ENCODE peak calls at places on chromosomes 3 and 15, in eight cellular contexts. One of them, this sample, is unnamed.

GRCh38 chr15:74037171-74038117 is 42.9 kb downstream of the PML start:
- DNase-seq in HFF-Myc: no peak
- DNase-seq in nephron progenitor cell: no peak
- DNase-seq in globus pallidus: no peak
- DNase-seq in cardiac fibroblast: no peak
- DNase-seq in mesothelial cell of epicardium: no peak
- DNase-seq in progenitor cell of endocrine pancreas: no peak
- DNase-seq in effector CD4-positive, alpha-beta T cell: no peak
- DNase-seq in this sample: no peak

GRCh38 chr3:30548605-30549004 is 57.8 kb upstream of the TGFBR2 start:
- DNase-seq in mesothelial cell of epicardium: no peak
- DNase-seq in globus pallidus: no peak
- DNase-seq in cardiac fibroblast: no peak
- DNase-seq in nephron progenitor cell: peak; percentile 2
- DNase-seq in HFF-Myc: no peak
- DNase-seq in effector CD4-positive, alpha-beta T cell: no peak
- DNase-seq in progenitor cell of endocrine pancreas: no peak
- DNase-seq in this sample: no peak

GRCh38 chr3:99172736-99173657 is 271.5 kb upstream of the DCBLD2 start:
- DNase-seq in nephron progenitor cell: peak; percentile 61
- DNase-seq in HFF-Myc: peak; percentile 44
- DNase-seq in mesothelial cell of epicardium: peak; percentile 57
- DNase-seq in effector CD4-positive, alpha-beta T cell: no peak
- DNase-seq in globus pallidus: peak; percentile 37
- DNase-seq in cardiac fibroblast: peak; percentile 90
- DNase-seq in progenitor cell of endocrine pancreas: no peak
- DNase-seq in this sample: peak; percentile 61

GRCh38 chr3:8020459-8020858 is 481.2 kb upstream of the LMCD1 start:
- DNase-seq in nephron progenitor cell: no peak
- DNase-seq in HFF-Myc: no peak
- DNase-seq in effector CD4-positive, alpha-beta T cell: no peak
- DNase-seq in globus pallidus: no peak
- DNase-seq in mesothelial cell of epicardium: no peak
- DNase-seq in cardiac fibroblast: no peak
- DNase-seq in progenitor cell of endocrine pancreas: no peak
- DNase-seq in this sample: no peak

GRCh38 chr3:100005670-100006393 is 108.5 kb downstream of the FILIP1L start:
- DNase-seq in globus pallidus: no peak
- DNase-seq in nephron progenitor cell: no peak
- DNase-seq in progenitor cell of endocrine pancreas: no peak
- DNase-seq in HFF-Myc: no peak
- DNase-seq in mesothelial cell of epicardium: no peak
- DNase-seq in effector CD4-positive, alpha-beta T cell: no peak
- DNase-seq in cardiac fibroblast: peak; percentile 33
- DNase-seq in this sample: no peak

GRCh38 chr15:81253846-81254245 is 57.2 kb downstream of the IL16 start:
- DNase-seq in mesothelial cell of epicardium: no peak
- DNase-seq in effector CD4-positive, alpha-beta T cell: no peak
- DNase-seq in progenitor cell of endocrine pancreas: no peak
- DNase-seq in globus pallidus: no peak
- DNase-seq in nephron progenitor cell: no peak
- DNase-seq in HFF-Myc: no peak
- DNase-seq in cardiac fibroblast: no peak
- DNase-seq in this sample: no peak

GRCh38 chr3:190601597-190601996 is 87.7 kb downstream of the IL1RAP start:
- DNase-seq in mesothelial cell of epicardium: no peak
- DNase-seq in cardiac fibroblast: peak; percentile 52
- DNase-seq in nephron progenitor cell: no peak
- DNase-seq in globus pallidus: no peak
- DNase-seq in HFF-Myc: no peak
- DNase-seq in effector CD4-positive, alpha-beta T cell: no peak
- DNase-seq in progenitor cell of endocrine pancreas: no peak
- DNase-seq in this sample: no peak

GRCh38 chr15:83747050-83747717 is 93.3 kb downstream of the ADAMTSL3 start:
- DNase-seq in HFF-Myc: peak; percentile 3
- DNase-seq in effector CD4-positive, alpha-beta T cell: no peak
- DNase-seq in mesothelial cell of epicardium: no peak
- DNase-seq in progenitor cell of endocrine pancreas: no peak
- DNase-seq in cardiac fibroblast: peak; percentile 77
- DNase-seq in globus pallidus: peak; percentile 36
- DNase-seq in nephron progenitor cell: no peak
- DNase-seq in this sample: peak; percentile 30

GRCh38 chr3:123444023-123444422 is 4.9 kb downstream of the ADCY5 start:
- DNase-seq in cardiac fibroblast: peak; percentile 20
- DNase-seq in progenitor cell of endocrine pancreas: no peak
- DNase-seq in HFF-Myc: peak; percentile 14
- DNase-seq in globus pallidus: peak; percentile 68
- DNase-seq in nephron progenitor cell: peak; percentile 22
- DNase-seq in effector CD4-positive, alpha-beta T cell: no peak
- DNase-seq in mesothelial cell of epicardium: no peak
- DNase-seq in this sample: no peak

GRCh38 chr15:96409231-96410138 is 79.0 kb downstream of the NR2F2 start:
- DNase-seq in progenitor cell of endocrine pancreas: no peak
- DNase-seq in globus pallidus: no peak
- DNase-seq in mesothelial cell of epicardium: peak; percentile 48
- DNase-seq in nephron progenitor cell: peak; percentile 53
- DNase-seq in effector CD4-positive, alpha-beta T cell: no peak
- DNase-seq in cardiac fibroblast: peak; percentile 5
- DNase-seq in HFF-Myc: no peak
- DNase-seq in this sample: no peak

GRCh38 chr3:43388188-43388587 is 101.8 kb downstream of the SNRK start:
- DNase-seq in HFF-Myc: no peak
- DNase-seq in mesothelial cell of epicardium: no peak
- DNase-seq in effector CD4-positive, alpha-beta T cell: no peak
- DNase-seq in nephron progenitor cell: no peak
- DNase-seq in globus pallidus: no peak
- DNase-seq in progenitor cell of endocrine pancreas: no peak
- DNase-seq in cardiac fibroblast: no peak
- DNase-seq in this sample: no peak

GRCh38 chr15:20295238-20295811 is 246.3 kb downstream of the GOLGA6L6 start:
- DNase-seq in globus pallidus: no peak
- DNase-seq in progenitor cell of endocrine pancreas: peak; percentile 37
- DNase-seq in mesothelial cell of epicardium: no peak
- DNase-seq in effector CD4-positive, alpha-beta T cell: no peak
- DNase-seq in HFF-Myc: no peak
- DNase-seq in cardiac fibroblast: no peak
- DNase-seq in nephron progenitor cell: no peak
- DNase-seq in this sample: no peak

GRCh38 chr3:172309059-172309458 is 139.2 kb downstream of the GHSR start:
- DNase-seq in progenitor cell of endocrine pancreas: no peak
- DNase-seq in nephron progenitor cell: no peak
- DNase-seq in HFF-Myc: no peak
- DNase-seq in cardiac fibroblast: no peak
- DNase-seq in effector CD4-positive, alpha-beta T cell: no peak
- DNase-seq in globus pallidus: no peak
- DNase-seq in mesothelial cell of epicardium: no peak
- DNase-seq in this sample: no peak

GRCh38 chr15:43273243-43273642 is 6.5 kb upstream of the TGM5 start:
- DNase-seq in HFF-Myc: no peak
- DNase-seq in progenitor cell of endocrine pancreas: no peak
- DNase-seq in mesothelial cell of epicardium: no peak
- DNase-seq in cardiac fibroblast: no peak
- DNase-seq in globus pallidus: no peak
- DNase-seq in effector CD4-positive, alpha-beta T cell: no peak
- DNase-seq in nephron progenitor cell: no peak
- DNase-seq in this sample: no peak

GRCh38 chr15:68637755-68638405 is 59.1 kb downstream of the CORO2B start:
- DNase-seq in HFF-Myc: peak; percentile 30
- DNase-seq in effector CD4-positive, alpha-beta T cell: no peak
- DNase-seq in progenitor cell of endocrine pancreas: no peak
- DNase-seq in nephron progenitor cell: no peak
- DNase-seq in mesothelial cell of epicardium: no peak
- DNase-seq in globus pallidus: no peak
- DNase-seq in cardiac fibroblast: peak; percentile 90
- DNase-seq in this sample: peak; percentile 60

GRCh38 chr15:90097475-90097874 is 4.8 kb downstream of the IDH2 start:
- DNase-seq in HFF-Myc: no peak
- DNase-seq in effector CD4-positive, alpha-beta T cell: peak; percentile 49
- DNase-seq in globus pallidus: no peak
- DNase-seq in nephron progenitor cell: no peak
- DNase-seq in mesothelial cell of epicardium: no peak
- DNase-seq in cardiac fibroblast: no peak
- DNase-seq in progenitor cell of endocrine pancreas: no peak
- DNase-seq in this sample: no peak

GRCh38 chr3:59240856-59241255 is 191.0 kb upstream of the CFAP20DC start:
- DNase-seq in progenitor cell of endocrine pancreas: no peak
- DNase-seq in HFF-Myc: no peak
- DNase-seq in mesothelial cell of epicardium: no peak
- DNase-seq in globus pallidus: no peak
- DNase-seq in cardiac fibroblast: no peak
- DNase-seq in nephron progenitor cell: no peak
- DNase-seq in effector CD4-positive, alpha-beta T cell: no peak
- DNase-seq in this sample: no peak

GRCh38 chr15:41564286-41564959 is 5.4 kb downstream of the TYRO3 start:
- DNase-seq in nephron progenitor cell: peak; percentile 63
- DNase-seq in mesothelial cell of epicardium: peak; percentile 59
- DNase-seq in HFF-Myc: no peak
- DNase-seq in cardiac fibroblast: peak; percentile 64
- DNase-seq in globus pallidus: peak; percentile 85
- DNase-seq in progenitor cell of endocrine pancreas: no peak
- DNase-seq in effector CD4-positive, alpha-beta T cell: no peak
- DNase-seq in this sample: no peak

GRCh38 chr15:35728176-35728938 is 182.4 kb upstream of the DPH6 start:
- DNase-seq in globus pallidus: no peak
- DNase-seq in mesothelial cell of epicardium: no peak
- DNase-seq in cardiac fibroblast: no peak
- DNase-seq in progenitor cell of endocrine pancreas: no peak
- DNase-seq in effector CD4-positive, alpha-beta T cell: no peak
- DNase-seq in nephron progenitor cell: no peak
- DNase-seq in HFF-Myc: no peak
- DNase-seq in this sample: no peak

GRCh38 chr15:48547305-48547704 is 98.2 kb downstream of the FBN1 start:
- DNase-seq in HFF-Myc: no peak
- DNase-seq in effector CD4-positive, alpha-beta T cell: no peak
- DNase-seq in nephron progenitor cell: no peak
- DNase-seq in progenitor cell of endocrine pancreas: no peak
- DNase-seq in mesothelial cell of epicardium: no peak
- DNase-seq in cardiac fibroblast: peak; percentile 79
- DNase-seq in globus pallidus: no peak
- DNase-seq in this sample: no peak

GRCh38 chr3:179227349-179227748 is 23.6 kb downstream of the KCNMB3 start:
- DNase-seq in globus pallidus: no peak
- DNase-seq in cardiac fibroblast: no peak
- DNase-seq in effector CD4-positive, alpha-beta T cell: no peak
- DNase-seq in progenitor cell of endocrine pancreas: no peak
- DNase-seq in HFF-Myc: no peak
- DNase-seq in nephron progenitor cell: no peak
- DNase-seq in mesothelial cell of epicardium: no peak
- DNase-seq in this sample: no peak

GRCh38 chr3:48678566-48679380 is 6.9 kb downstream of the NCKIPSD start:
- DNase-seq in globus pallidus: no peak
- DNase-seq in mesothelial cell of epicardium: no peak
- DNase-seq in progenitor cell of endocrine pancreas: no peak
- DNase-seq in nephron progenitor cell: no peak
- DNase-seq in HFF-Myc: no peak
- DNase-seq in cardiac fibroblast: no peak
- DNase-seq in effector CD4-positive, alpha-beta T cell: no peak
- DNase-seq in this sample: no peak

GRCh38 chr3:112773864-112774263 is 72.8 kb downstream of the CD200R1L start:
- DNase-seq in nephron progenitor cell: no peak
- DNase-seq in globus pallidus: no peak
- DNase-seq in HFF-Myc: no peak
- DNase-seq in effector CD4-positive, alpha-beta T cell: peak; percentile 2
- DNase-seq in cardiac fibroblast: no peak
- DNase-seq in progenitor cell of endocrine pancreas: no peak
- DNase-seq in mesothelial cell of epicardium: no peak
- DNase-seq in this sample: no peak

GRCh38 chr3:60266444-60266843 is 984.8 kb downstream of the FHIT start:
- DNase-seq in effector CD4-positive, alpha-beta T cell: no peak
- DNase-seq in globus pallidus: no peak
- DNase-seq in nephron progenitor cell: no peak
- DNase-seq in cardiac fibroblast: no peak
- DNase-seq in HFF-Myc: no peak
- DNase-seq in progenitor cell of endocrine pancreas: no peak
- DNase-seq in mesothelial cell of epicardium: no peak
- DNase-seq in this sample: no peak

GRCh38 chr3:16419640-16420039 is 93.9 kb downstream of the RFTN1 start:
- DNase-seq in effector CD4-positive, alpha-beta T cell: no peak
- DNase-seq in mesothelial cell of epicardium: no peak
- DNase-seq in globus pallidus: no peak
- DNase-seq in HFF-Myc: no peak
- DNase-seq in nephron progenitor cell: no peak
- DNase-seq in progenitor cell of endocrine pancreas: no peak
- DNase-seq in cardiac fibroblast: peak; percentile 50
- DNase-seq in this sample: peak; percentile 57

GRCh38 chr3:150373234-150373633 is 34.9 kb upstream of the TSC22D2 start:
- DNase-seq in globus pallidus: no peak
- DNase-seq in cardiac fibroblast: no peak
- DNase-seq in nephron progenitor cell: no peak
- DNase-seq in mesothelial cell of epicardium: no peak
- DNase-seq in progenitor cell of endocrine pancreas: no peak
- DNase-seq in effector CD4-positive, alpha-beta T cell: no peak
- DNase-seq in HFF-Myc: no peak
- DNase-seq in this sample: no peak

GRCh38 chr15:76642671-76643070 is 262.5 kb downstream of the SCAPER start:
- DNase-seq in nephron progenitor cell: no peak
- DNase-seq in effector CD4-positive, alpha-beta T cell: no peak
- DNase-seq in progenitor cell of endocrine pancreas: no peak
- DNase-seq in HFF-Myc: no peak
- DNase-seq in globus pallidus: no peak
- DNase-seq in cardiac fibroblast: no peak
- DNase-seq in mesothelial cell of epicardium: no peak
- DNase-seq in this sample: no peak

GRCh38 chr15:56798639-56799038 is 65.3 kb upstream of the ZNF280D start:
- DNase-seq in progenitor cell of endocrine pancreas: no peak
- DNase-seq in globus pallidus: no peak
- DNase-seq in mesothelial cell of epicardium: no peak
- DNase-seq in cardiac fibroblast: no peak
- DNase-seq in HFF-Myc: no peak
- DNase-seq in effector CD4-positive, alpha-beta T cell: no peak
- DNase-seq in nephron progenitor cell: no peak
- DNase-seq in this sample: no peak

GRCh38 chr15:86855307-86855706 is 775.6 kb downstream of the AGBL1 start:
- DNase-seq in cardiac fibroblast: no peak
- DNase-seq in globus pallidus: no peak
- DNase-seq in mesothelial cell of epicardium: no peak
- DNase-seq in progenitor cell of endocrine pancreas: no peak
- DNase-seq in HFF-Myc: no peak
- DNase-seq in nephron progenitor cell: no peak
- DNase-seq in effector CD4-positive, alpha-beta T cell: no peak
- DNase-seq in this sample: no peak

GRCh38 chr15:70374096-70374495 is 276.4 kb upstream of the TLE3 start:
- DNase-seq in progenitor cell of endocrine pancreas: no peak
- DNase-seq in nephron progenitor cell: no peak
- DNase-seq in HFF-Myc: no peak
- DNase-seq in mesothelial cell of epicardium: no peak
- DNase-seq in globus pallidus: no peak
- DNase-seq in cardiac fibroblast: no peak
- DNase-seq in effector CD4-positive, alpha-beta T cell: no peak
- DNase-seq in this sample: no peak